ENCODE peak calls at places on chromosomes 5 and 9, in nine cellular contexts. X is activated gamma-delta T cell treated with Interleukin-2 at 50 U/mL for 16 hours; Q is renal cortical epithelial cell; R is stimulated activated CD8-positive, alpha-beta memory T cell treated with anti-CD3 and anti-CD28 coated beads, Interleukin-2, amount 100 ng/mL, for 1 hour; H is heart right ventricle; A is lower lobe of right lung; Z is IMR-90; Y is left cardiac atrium; F is T-helper 17 cell. U is an unnamed sample.

GRCh38 chr5:145072880-145073279 is 762.3 kb downstream of the PRELID2 start:
- DNase-seq in X (no peak), Q (peak; percentile 85), R (no peak), H (no peak), A (no peak), Z (no peak), Y (no peak), F (no peak), U (no peak)

GRCh38 chr5:175082866-175083590 is 358.6 kb downstream of the MSX2 start:
- DNase-seq in X (no peak), Q (no peak), R (no peak), H (no peak), A (no peak), Z (peak; percentile 20), Y (no peak), F (no peak), U (no peak)

GRCh38 chr5:76537073-76537543 is 86.1 kb downstream of the F2RL2 start:
- DNase-seq in X (no peak), Q (no peak), R (no peak), H (no peak), A (no peak), Z (peak; percentile 2), Y (no peak), F (no peak), U (no peak)

GRCh38 chr9:18122156-18122555 is 351.8 kb upstream of the ADAMTSL1 start:
- DNase-seq in X (no peak), Q (no peak), R (no peak), H (no peak), A (no peak), Z (peak; percentile 18), Y (no peak), F (no peak), U (no peak)

GRCh38 chr9:108634164-108634563 is 221.6 kb downstream of the ACTL7B start:
- DNase-seq in X (no peak), Q (peak; percentile 43), R (no peak), H (no peak), A (no peak), Z (no peak), Y (peak; percentile 27), F (no peak), U (no peak)

GRCh38 chr5:78730300-78731094 is 81.9 kb upstream of the LHFPL2 start:
- DNase-seq in X (no peak), Q (no peak), R (no peak), H (no peak), A (no peak), Z (no peak), Y (no peak), F (no peak), U (no peak)

GRCh38 chr5:181215997-181216982 is 6.8 kb upstream of the TRIM41 start:
- DNase-seq in X (no peak), Q (no peak), R (no peak), H (no peak), A (no peak), Z (no peak), Y (no peak), F (no peak), U (no peak)

GRCh38 chr5:148998174-148998797 is 64.6 kb downstream of the SH3TC2 start:
- DNase-seq in X (peak; percentile 12), Q (peak; percentile 70), R (no peak), H (no peak), A (no peak), Z (peak; percentile 75), Y (no peak), F (peak; percentile 11), U (no peak)

GRCh38 chr9:130474131-130474530 is 29.4 kb downstream of the ASS1 start:
- DNase-seq in X (no peak), Q (no peak), R (no peak), H (no peak), A (no peak), Z (no peak), Y (no peak), F (no peak), U (no peak)

GRCh38 chr9:22154064-22154463 is 145.0 kb upstream of the CDKN2B start:
- DNase-seq in X (no peak), Q (no peak), R (no peak), H (no peak), A (no peak), Z (no peak), Y (no peak), F (no peak), U (no peak)

GRCh38 chr9:118586978-118587377 is 782.3 kb downstream of the BRINP1 start:
- DNase-seq in X (no peak), Q (no peak), R (no peak), H (no peak), A (no peak), Z (no peak), Y (no peak), F (no peak), U (no peak)

GRCh38 chr9:126088336-126088735 is 238.3 kb upstream of the MVB12B start:
- DNase-seq in X (no peak), Q (no peak), R (no peak), H (no peak), A (no peak), Z (no peak), Y (no peak), F (no peak), U (no peak)

GRCh38 chr5:59380350-59380951 is 513.1 kb downstream of the PDE4D start:
- DNase-seq in X (no peak), Q (peak; percentile 93), R (no peak), H (no peak), A (no peak), Z (peak; percentile 71), Y (no peak), F (no peak), U (no peak)

GRCh38 chr9:97564291-97565175 is 63.1 kb downstream of the TMOD1 start:
- DNase-seq in X (no peak), Q (no peak), R (no peak), H (no peak), A (no peak), Z (peak; percentile 78), Y (peak; percentile 52), F (no peak), U (peak; percentile 54)

GRCh38 chr9:70411930-70412677 is 2.4 kb downstream of the KLF9 start:
- DNase-seq in X (peak; percentile 54), Q (peak; percentile 88), R (peak; percentile 44), H (peak; percentile 72), A (peak; percentile 85), Z (peak; percentile 71), Y (peak; percentile 79), F (peak; percentile 50), U (peak; percentile 79)

GRCh38 chr5:180294913-180295555 is 3.2 kb upstream of the MAPK9 start:
- DNase-seq in X (no peak), Q (no peak), R (no peak), H (no peak), A (no peak), Z (no peak), Y (no peak), F (no peak), U (no peak)

GRCh38 chr5:72510610-72511121 is 3.5 kb upstream of the ZNF366 start:
- DNase-seq in X (no peak), Q (no peak), R (no peak), H (peak; percentile 23), A (no peak), Z (peak; percentile 86), Y (peak; percentile 54), F (no peak), U (peak; percentile 42)

GRCh38 chr5:124103671-124104070 is 591.7 kb downstream of the CSNK1G3 start:
- DNase-seq in X (no peak), Q (peak; percentile 85), R (no peak), H (no peak), A (no peak), Z (peak; percentile 3), Y (no peak), F (no peak), U (no peak)

GRCh38 chr9:127139071-127139731 is 16.8 kb upstream of the ANGPTL2 start:
- DNase-seq in X (no peak), Q (no peak), R (no peak), H (no peak), A (no peak), Z (no peak), Y (no peak), F (no peak), U (no peak)

GRCh38 chr5:177426566-177427210 is at the start of gene GRK6:
- DNase-seq in X (peak; percentile 64), Q (no peak), R (no peak), H (peak; percentile 56), A (peak; percentile 81), Z (no peak), Y (peak; percentile 57), F (peak; percentile 50), U (no peak)

GRCh38 chr9:95062601-95063065 is 254.9 kb downstream of the FANCC start:
- DNase-seq in X (no peak), Q (no peak), R (no peak), H (no peak), A (no peak), Z (no peak), Y (no peak), F (no peak), U (no peak)

GRCh38 chr5:24817966-24818365 is 173.2 kb upstream of the CDH10 start:
- DNase-seq in X (no peak), Q (no peak), R (no peak), H (no peak), A (no peak), Z (no peak), Y (no peak), F (no peak), U (no peak)

GRCh38 chr5:127572930-127573329 is 55.5 kb downstream of the PRRC1 start:
- DNase-seq in X (no peak), Q (no peak), R (no peak), H (no peak), A (no peak), Z (no peak), Y (no peak), F (no peak), U (no peak)

GRCh38 chr5:87770601-87771121 is 357.9 kb upstream of the CCNH start:
- DNase-seq in X (no peak), Q (no peak), R (no peak), H (no peak), A (no peak), Z (no peak), Y (no peak), F (no peak), U (no peak)

GRCh38 chr5:106699198-106699597 is 971.5 kb downstream of the EFNA5 start:
- DNase-seq in X (no peak), Q (no peak), R (no peak), H (peak; percentile 6), A (no peak), Z (no peak), Y (no peak), F (no peak), U (no peak)

GRCh38 chr9:107480386-107480789 is 9.2 kb downstream of the KLF4 start:
- DNase-seq in X (no peak), Q (peak; percentile 56), R (no peak), H (peak; percentile 39), A (peak; percentile 53), Z (peak; percentile 73), Y (peak; percentile 62), F (no peak), U (peak; percentile 66)

GRCh38 chr5:148791334-148791667 is 35.1 kb upstream of the ADRB2 start:
- DNase-seq in X (no peak), Q (peak; percentile 84), R (no peak), H (no peak), A (no peak), Z (peak; percentile 84), Y (no peak), F (no peak), U (no peak)

GRCh38 chr9:137978262-137978714 is 100.7 kb downstream of the CACNA1B start:
- DNase-seq in X (no peak), Q (no peak), R (no peak), H (no peak), A (no peak), Z (no peak), Y (no peak), F (no peak), U (no peak)

GRCh38 chr5:76604838-76605237 is 18.4 kb downstream of the F2RL2 start:
- DNase-seq in X (no peak), Q (peak; percentile 56), R (no peak), H (no peak), A (no peak), Z (peak; percentile 64), Y (no peak), F (no peak), U (no peak)

GRCh38 chr9:108552459-108553040 is 303.2 kb downstream of the ACTL7B start:
- DNase-seq in X (no peak), Q (peak; percentile 91), R (no peak), H (no peak), A (no peak), Z (peak; percentile 23), Y (peak; percentile 33), F (no peak), U (no peak)

GRCh38 chr9:127977877-127978647 is 2.7 kb downstream of the EEIG1 start:
- DNase-seq in X (no peak), Q (peak; percentile 67), R (no peak), H (peak; percentile 52), A (peak; percentile 79), Z (peak; percentile 80), Y (peak; percentile 81), F (no peak), U (peak; percentile 76)